ENCODE peak calls at places on chromosomes 1 and 21, in nine cellular contexts. One of them, this sample, is unnamed.

GRCh38 chr1:224726783-224727182 is 110.7 kb downstream of the CNIH3 start:
- DNase-seq in left ventricle myocardium inferior: no peak
- DNase-seq in mammary epithelial cell: peak; percentile 96
- DNase-seq in lung: no peak
- DNase-seq in ovary: no peak
- DNase-seq in PC-9: no peak
- DNase-seq in WERI-Rb-1: no peak
- DNase-seq in lower lobe of right lung: peak; percentile 70
- DNase-seq in BE2C: no peak
- DNase-seq in this sample: peak; percentile 11

GRCh38 chr1:21270086-21270689 is 20.1 kb downstream of the ECE1 start:
- DNase-seq in mammary epithelial cell: no peak
- DNase-seq in PC-9: peak; percentile 46
- DNase-seq in BE2C: peak; percentile 68
- DNase-seq in ovary: peak; percentile 71
- DNase-seq in WERI-Rb-1: peak; percentile 88
- DNase-seq in lower lobe of right lung: peak; percentile 83
- DNase-seq in left ventricle myocardium inferior: peak; percentile 75
- DNase-seq in lung: peak; percentile 75
- DNase-seq in this sample: peak; percentile 56

GRCh38 chr1:64539279-64539678 is 69.3 kb downstream of the CACHD1 start:
- DNase-seq in PC-9: no peak
- DNase-seq in lower lobe of right lung: no peak
- DNase-seq in ovary: no peak
- DNase-seq in mammary epithelial cell: no peak
- DNase-seq in BE2C: no peak
- DNase-seq in left ventricle myocardium inferior: no peak
- DNase-seq in lung: no peak
- DNase-seq in WERI-Rb-1: no peak
- DNase-seq in this sample: no peak

GRCh38 chr1:116854294-116854693 is 55.4 kb upstream of the PTGFRN start:
- DNase-seq in PC-9: no peak
- DNase-seq in left ventricle myocardium inferior: no peak
- DNase-seq in BE2C: no peak
- DNase-seq in lung: no peak
- DNase-seq in WERI-Rb-1: no peak
- DNase-seq in ovary: no peak
- DNase-seq in lower lobe of right lung: no peak
- DNase-seq in mammary epithelial cell: no peak
- DNase-seq in this sample: no peak

GRCh38 chr1:197327776-197328364 is 59.8 kb downstream of the CRB1 start:
- DNase-seq in BE2C: no peak
- DNase-seq in WERI-Rb-1: no peak
- DNase-seq in PC-9: no peak
- DNase-seq in mammary epithelial cell: no peak
- DNase-seq in lung: no peak
- DNase-seq in ovary: no peak
- DNase-seq in left ventricle myocardium inferior: no peak
- DNase-seq in lower lobe of right lung: no peak
- DNase-seq in this sample: no peak

GRCh38 chr1:34597877-34598514 is 156.9 kb upstream of the GJB5 start:
- DNase-seq in WERI-Rb-1: peak; percentile 72
- DNase-seq in lower lobe of right lung: peak; percentile 76
- DNase-seq in mammary epithelial cell: peak; percentile 42
- DNase-seq in lung: peak; percentile 73
- DNase-seq in left ventricle myocardium inferior: peak; percentile 46
- DNase-seq in ovary: no peak
- DNase-seq in BE2C: peak; percentile 73
- DNase-seq in PC-9: peak; percentile 54
- DNase-seq in this sample: peak; percentile 60

GRCh38 chr1:231421616-231421970 is 494 bp downstream of the EGLN1 start:
- DNase-seq in lung: no peak
- DNase-seq in mammary epithelial cell: peak; percentile 60
- DNase-seq in WERI-Rb-1: peak; percentile 54
- DNase-seq in ovary: peak; percentile 35
- DNase-seq in left ventricle myocardium inferior: peak; percentile 44
- DNase-seq in BE2C: peak; percentile 65
- DNase-seq in lower lobe of right lung: peak; percentile 63
- DNase-seq in PC-9: peak; percentile 49
- DNase-seq in this sample: no peak

GRCh38 chr21:16117851-16118592 is 388.2 kb downstream of the USP25 start:
- DNase-seq in mammary epithelial cell: peak; percentile 1
- DNase-seq in left ventricle myocardium inferior: no peak
- DNase-seq in lower lobe of right lung: no peak
- DNase-seq in WERI-Rb-1: no peak
- DNase-seq in lung: no peak
- DNase-seq in ovary: no peak
- DNase-seq in PC-9: no peak
- DNase-seq in BE2C: no peak
- DNase-seq in this sample: no peak

GRCh38 chr1:7929637-7930036 is 11.0 kb downstream of the TNFRSF9 start:
- DNase-seq in lung: no peak
- DNase-seq in ovary: no peak
- DNase-seq in lower lobe of right lung: no peak
- DNase-seq in PC-9: no peak
- DNase-seq in WERI-Rb-1: no peak
- DNase-seq in left ventricle myocardium inferior: no peak
- DNase-seq in mammary epithelial cell: no peak
- DNase-seq in BE2C: no peak
- DNase-seq in this sample: no peak

GRCh38 chr1:197440730-197441129 is 172.7 kb downstream of the CRB1 start:
- DNase-seq in lower lobe of right lung: no peak
- DNase-seq in mammary epithelial cell: no peak
- DNase-seq in lung: no peak
- DNase-seq in PC-9: no peak
- DNase-seq in ovary: no peak
- DNase-seq in BE2C: no peak
- DNase-seq in left ventricle myocardium inferior: no peak
- DNase-seq in WERI-Rb-1: no peak
- DNase-seq in this sample: no peak

GRCh38 chr1:235199441-235199840 is 38.4 kb upstream of the RBM34 start:
- DNase-seq in BE2C: no peak
- DNase-seq in lung: no peak
- DNase-seq in mammary epithelial cell: peak; percentile 13
- DNase-seq in ovary: no peak
- DNase-seq in lower lobe of right lung: no peak
- DNase-seq in WERI-Rb-1: no peak
- DNase-seq in PC-9: no peak
- DNase-seq in left ventricle myocardium inferior: no peak
- DNase-seq in this sample: peak; percentile 15

GRCh38 chr1:41485605-41486004 is 1.1 kb upstream of the EDN2 start:
- DNase-seq in mammary epithelial cell: peak; percentile 74
- DNase-seq in BE2C: no peak
- DNase-seq in lung: no peak
- DNase-seq in PC-9: peak; percentile 69
- DNase-seq in WERI-Rb-1: no peak
- DNase-seq in left ventricle myocardium inferior: no peak
- DNase-seq in ovary: no peak
- DNase-seq in lower lobe of right lung: peak; percentile 32
- DNase-seq in this sample: no peak

GRCh38 chr21:31660134-31660565 is 657 bp downstream of the SOD1 start:
- DNase-seq in lung: peak; percentile 34
- DNase-seq in left ventricle myocardium inferior: no peak
- DNase-seq in PC-9: no peak
- DNase-seq in lower lobe of right lung: no peak
- DNase-seq in WERI-Rb-1: peak; percentile 50
- DNase-seq in BE2C: peak; percentile 64
- DNase-seq in ovary: peak; percentile 47
- DNase-seq in mammary epithelial cell: peak; percentile 29
- DNase-seq in this sample: no peak

GRCh38 chr1:86119214-86119764 is 37.3 kb downstream of the COL24A1 start:
- DNase-seq in BE2C: no peak
- DNase-seq in left ventricle myocardium inferior: no peak
- DNase-seq in lower lobe of right lung: no peak
- DNase-seq in mammary epithelial cell: peak; percentile 1
- DNase-seq in WERI-Rb-1: no peak
- DNase-seq in ovary: no peak
- DNase-seq in PC-9: no peak
- DNase-seq in lung: no peak
- DNase-seq in this sample: no peak

DNA sequence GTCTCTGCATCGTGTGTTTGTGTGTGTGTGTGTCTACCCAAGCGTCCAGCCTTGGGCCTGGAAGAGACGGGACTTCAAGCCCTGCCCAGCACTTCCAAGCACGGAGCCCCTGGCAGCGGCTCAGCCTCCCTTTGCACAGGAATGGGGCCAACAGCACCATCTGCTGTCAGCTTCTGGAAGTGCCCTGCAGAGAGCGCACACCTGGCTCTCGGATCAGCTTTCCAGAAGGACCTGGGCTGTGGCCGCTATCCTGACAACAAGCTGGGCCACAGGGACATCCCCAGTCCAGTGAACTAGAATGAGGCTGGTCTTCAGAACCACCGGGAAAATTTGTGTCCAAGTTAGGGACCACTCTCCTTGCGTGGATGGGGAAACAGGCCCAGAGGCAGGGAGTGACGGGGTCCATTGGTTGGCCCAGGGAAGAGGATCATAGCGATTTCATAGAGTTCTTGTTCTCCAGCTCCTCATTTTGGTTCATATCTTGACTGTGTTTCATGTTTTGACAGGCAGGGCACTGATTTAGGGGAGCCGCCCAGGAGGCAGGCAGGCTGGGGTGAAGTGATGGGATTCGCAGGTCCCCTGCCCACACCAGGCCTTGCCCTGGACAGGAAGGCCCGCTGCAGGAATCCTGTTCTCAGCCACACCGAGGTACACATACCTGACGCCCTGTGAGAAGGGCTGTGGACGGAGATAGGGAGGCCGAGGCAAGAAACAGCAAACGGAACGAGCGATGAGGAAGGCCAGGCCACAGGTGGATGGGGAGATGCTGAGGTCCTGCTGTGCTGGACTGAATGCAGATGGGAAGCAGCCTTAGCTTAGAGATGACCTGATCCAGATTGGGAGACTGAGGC is 38.4 kb downstream of the TAS1R2 start:
- DNase-seq in PC-9: peak; percentile 72
- DNase-seq in WERI-Rb-1: peak; percentile 79
- DNase-seq in ovary: peak; percentile 33
- DNase-seq in left ventricle myocardium inferior: peak; percentile 72
- DNase-seq in BE2C: peak; percentile 69
- DNase-seq in lower lobe of right lung: peak; percentile 79
- DNase-seq in lung: peak; percentile 70
- DNase-seq in mammary epithelial cell: peak; percentile 38
- DNase-seq in this sample: peak; percentile 91
- TF ChIP-seq CTCF in PC-9: peak; percentile 81
- TF ChIP-seq CTCF in WERI-Rb-1: peak; percentile 99
- TF ChIP-seq CTCF in ovary: no peak
- TF ChIP-seq CTCF in left ventricle myocardium inferior: peak; percentile 91
- TF ChIP-seq CTCF in BE2C: peak; percentile 77
- TF ChIP-seq CTCF in lower lobe of right lung: peak; percentile 88
- TF ChIP-seq CTCF in lung: peak; percentile 71
- TF ChIP-seq CTCF in mammary epithelial cell: peak; percentile 97
- TF ChIP-seq CTCF in this sample: peak; percentile 96

GRCh38 chr21:24899138-24899537 is 708.1 kb downstream of the MRPL39 start:
- DNase-seq in mammary epithelial cell: no peak
- DNase-seq in PC-9: no peak
- DNase-seq in BE2C: no peak
- DNase-seq in ovary: no peak
- DNase-seq in lower lobe of right lung: no peak
- DNase-seq in lung: no peak
- DNase-seq in WERI-Rb-1: no peak
- DNase-seq in left ventricle myocardium inferior: no peak
- DNase-seq in this sample: no peak
- H3K9me3 ChIP-seq in mammary epithelial cell: peaks cover 15% of the 10 kb centered on the region
- H3K9me3 ChIP-seq in PC-9: no peaks in the 10 kb centered on the region
- H3K9me3 ChIP-seq in BE2C: no peaks in the 10 kb centered on the region
- H3K9me3 ChIP-seq in ovary: no peaks in the 10 kb centered on the region
- H3K9me3 ChIP-seq in lower lobe of right lung: no peaks in the 10 kb centered on the region
- H3K9me3 ChIP-seq in lung: no peaks in the 10 kb centered on the region
- H3K9me3 ChIP-seq in WERI-Rb-1: no peaks in the 10 kb centered on the region
- H3K9me3 ChIP-seq in left ventricle myocardium inferior: peaks cover 9% of the 10 kb centered on the region
- H3K9me3 ChIP-seq in this sample: no peaks in the 10 kb centered on the region

DNA sequence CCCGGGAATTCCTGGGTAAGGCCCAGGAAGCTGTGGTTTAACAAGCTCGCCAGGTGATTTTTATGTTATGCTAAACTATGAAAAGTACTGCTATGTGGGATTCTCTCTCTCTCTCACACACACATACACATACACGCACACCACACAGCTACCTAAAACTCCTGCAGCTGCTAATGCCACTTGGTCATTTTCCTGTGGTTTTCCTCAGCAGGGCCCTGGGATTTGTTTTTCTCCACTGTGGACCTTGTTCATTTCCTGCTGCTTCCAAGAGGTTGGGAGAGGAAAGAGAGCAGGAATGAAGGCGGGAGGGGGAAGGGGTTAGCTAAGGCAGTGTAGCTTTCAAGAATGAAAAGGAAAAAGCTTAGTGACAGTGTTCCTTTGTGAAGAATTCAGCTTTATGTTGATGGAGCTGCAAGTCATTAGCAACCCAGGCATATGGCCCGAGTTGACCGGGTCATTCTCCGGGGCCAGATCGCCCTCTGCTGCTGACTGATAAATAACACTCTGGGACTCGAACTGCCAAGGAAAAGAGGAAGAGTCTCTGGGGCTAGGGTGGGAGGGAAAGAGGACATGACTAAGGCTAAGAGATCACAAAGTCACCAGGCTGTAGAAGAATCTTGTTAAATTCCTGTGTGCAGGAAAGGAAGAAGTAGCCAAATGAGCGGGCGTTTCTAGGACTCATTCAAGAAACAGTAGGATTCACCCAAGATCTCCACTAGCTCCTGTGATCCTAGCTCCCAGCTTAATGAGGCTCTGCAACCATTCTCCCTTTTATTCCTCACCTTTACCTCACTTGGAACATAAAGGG is 30.5 kb upstream of the LRIG2 start:
- DNase-seq in PC-9: peak; percentile 74
- DNase-seq in BE2C: peak; percentile 72
- DNase-seq in lung: peak; percentile 78
- DNase-seq in lower lobe of right lung: peak; percentile 77
- DNase-seq in ovary: peak; percentile 64
- DNase-seq in WERI-Rb-1: peak; percentile 81
- DNase-seq in left ventricle myocardium inferior: peak; percentile 63
- DNase-seq in mammary epithelial cell: peak; percentile 84
- DNase-seq in this sample: peak; percentile 57
- TF ChIP-seq CTCF in PC-9: peak; percentile 82
- TF ChIP-seq CTCF in BE2C: peak; percentile 66
- TF ChIP-seq CTCF in lung: peak; percentile 52
- TF ChIP-seq CTCF in lower lobe of right lung: peak; percentile 54
- TF ChIP-seq CTCF in ovary: peak; percentile 37
- TF ChIP-seq CTCF in WERI-Rb-1: peak; percentile 76
- TF ChIP-seq CTCF in left ventricle myocardium inferior: peak; percentile 74
- TF ChIP-seq CTCF in mammary epithelial cell: peak; percentile 71
- TF ChIP-seq CTCF in this sample: peak; percentile 62

GRCh38 chr1:174324939-174325338 is 122.8 kb upstream of the GPR52 start:
- DNase-seq in lung: no peak
- DNase-seq in PC-9: no peak
- DNase-seq in ovary: no peak
- DNase-seq in lower lobe of right lung: no peak
- DNase-seq in left ventricle myocardium inferior: no peak
- DNase-seq in WERI-Rb-1: no peak
- DNase-seq in mammary epithelial cell: no peak
- DNase-seq in BE2C: no peak
- DNase-seq in this sample: no peak

GRCh38 chr1:174322202-174322862 is 125.4 kb upstream of the GPR52 start:
- DNase-seq in left ventricle myocardium inferior: no peak
- DNase-seq in WERI-Rb-1: no peak
- DNase-seq in lower lobe of right lung: no peak
- DNase-seq in PC-9: no peak
- DNase-seq in ovary: no peak
- DNase-seq in lung: no peak
- DNase-seq in mammary epithelial cell: peak; percentile 79
- DNase-seq in BE2C: no peak
- DNase-seq in this sample: no peak

GRCh38 chr1:174326278-174326677 is 121.5 kb upstream of the GPR52 start:
- DNase-seq in mammary epithelial cell: no peak
- DNase-seq in WERI-Rb-1: no peak
- DNase-seq in lower lobe of right lung: no peak
- DNase-seq in lung: no peak
- DNase-seq in ovary: no peak
- DNase-seq in PC-9: no peak
- DNase-seq in left ventricle myocardium inferior: no peak
- DNase-seq in BE2C: no peak
- DNase-seq in this sample: no peak

GRCh38 chr1:174324493-174324892 is 123.3 kb upstream of the GPR52 start:
- DNase-seq in BE2C: no peak
- DNase-seq in ovary: no peak
- DNase-seq in left ventricle myocardium inferior: no peak
- DNase-seq in mammary epithelial cell: no peak
- DNase-seq in WERI-Rb-1: no peak
- DNase-seq in lower lobe of right lung: no peak
- DNase-seq in PC-9: no peak
- DNase-seq in lung: no peak
- DNase-seq in this sample: no peak
- H3K9me3 ChIP-seq in BE2C: no peaks in the 10 kb centered on the region
- H3K9me3 ChIP-seq in ovary: no peaks in the 10 kb centered on the region
- H3K9me3 ChIP-seq in left ventricle myocardium inferior: peaks cover 44% of the 10 kb centered on the region
- H3K9me3 ChIP-seq in mammary epithelial cell: peaks cover 11% of the 10 kb centered on the region
- H3K9me3 ChIP-seq in WERI-Rb-1: peaks cover 9% of the 10 kb centered on the region
- H3K9me3 ChIP-seq in lower lobe of right lung: peaks cover 29% of the 10 kb centered on the region
- H3K9me3 ChIP-seq in PC-9: no peaks in the 10 kb centered on the region
- H3K9me3 ChIP-seq in lung: peaks cover 4% of the 10 kb centered on the region
- H3K9me3 ChIP-seq in this sample: no peaks in the 10 kb centered on the region